ENCODE peak calls at places on chromosome 12, in five cellular contexts. One of them, this sample, is unnamed.

GRCh38 chr12:107759410-107759809 is 1.5 kb downstream of the PRDM4 start:
- DNase-seq in GM12891: no peak
- DNase-seq in activated T-cell treated with anti-CD3 and anti-CD28 coated beads, Interleukin-2, amount 50 U/mL, for 72 hours: peak
- DNase-seq in nephron progenitor cell: peak
- DNase-seq in omental fat pad: no peak
- DNase-seq in this sample: no peak

GRCh38 chr12:55652352-55652751 is 15.7 kb downstream of the OR10P1 start:
- DNase-seq in activated T-cell treated with anti-CD3 and anti-CD28 coated beads, Interleukin-2, amount 50 U/mL, for 72 hours: no peak
- DNase-seq in omental fat pad: no peak
- DNase-seq in GM12891: no peak
- DNase-seq in nephron progenitor cell: no peak
- DNase-seq in this sample: no peak

GRCh38 chr12:356276-356988 is 32.7 kb downstream of the KDM5A start:
- DNase-seq in GM12891: no peak
- DNase-seq in omental fat pad: no peak
- DNase-seq in activated T-cell treated with anti-CD3 and anti-CD28 coated beads, Interleukin-2, amount 50 U/mL, for 72 hours: no peak
- DNase-seq in nephron progenitor cell: no peak
- DNase-seq in this sample: no peak

GRCh38 chr12:52813885-52814709 is at the start of gene KRT4:
- DNase-seq in activated T-cell treated with anti-CD3 and anti-CD28 coated beads, Interleukin-2, amount 50 U/mL, for 72 hours: no peak
- DNase-seq in nephron progenitor cell: no peak
- DNase-seq in GM12891: no peak
- DNase-seq in omental fat pad: no peak
- DNase-seq in this sample: no peak

GRCh38 chr12:104276192-104277131 is 27.1 kb upstream of the EID3 start:
- DNase-seq in nephron progenitor cell: no peak
- DNase-seq in activated T-cell treated with anti-CD3 and anti-CD28 coated beads, Interleukin-2, amount 50 U/mL, for 72 hours: no peak
- DNase-seq in omental fat pad: no peak
- DNase-seq in GM12891: no peak
- DNase-seq in this sample: no peak

GRCh38 chr12:47722926-47723631 is 2.2 kb downstream of the ENDOU start:
- DNase-seq in nephron progenitor cell: no peak
- DNase-seq in omental fat pad: no peak
- DNase-seq in activated T-cell treated with anti-CD3 and anti-CD28 coated beads, Interleukin-2, amount 50 U/mL, for 72 hours: no peak
- DNase-seq in GM12891: no peak
- DNase-seq in this sample: no peak

GRCh38 chr12:9925746-9926393 is 6.3 kb downstream of the CLEC2A start:
- DNase-seq in nephron progenitor cell: no peak
- DNase-seq in GM12891: no peak
- DNase-seq in omental fat pad: no peak
- DNase-seq in activated T-cell treated with anti-CD3 and anti-CD28 coated beads, Interleukin-2, amount 50 U/mL, for 72 hours: peak
- DNase-seq in this sample: no peak

GRCh38 chr12:44875417-44875953 is 630 bp downstream of the NELL2 start:
- DNase-seq in omental fat pad: no peak
- DNase-seq in nephron progenitor cell: peak
- DNase-seq in GM12891: no peak
- DNase-seq in activated T-cell treated with anti-CD3 and anti-CD28 coated beads, Interleukin-2, amount 50 U/mL, for 72 hours: no peak
- DNase-seq in this sample: no peak

GRCh38 chr12:132176920-132177551 is 32.8 kb downstream of the NOC4L start:
- DNase-seq in omental fat pad: no peak
- DNase-seq in activated T-cell treated with anti-CD3 and anti-CD28 coated beads, Interleukin-2, amount 50 U/mL, for 72 hours: no peak
- DNase-seq in nephron progenitor cell: no peak
- DNase-seq in GM12891: no peak
- DNase-seq in this sample: peak

GRCh38 chr12:116432321-116432750 is 126.8 kb upstream of the MAP1LC3B2 start:
- DNase-seq in omental fat pad: no peak
- DNase-seq in nephron progenitor cell: no peak
- DNase-seq in activated T-cell treated with anti-CD3 and anti-CD28 coated beads, Interleukin-2, amount 50 U/mL, for 72 hours: no peak
- DNase-seq in GM12891: no peak
- DNase-seq in this sample: no peak

GRCh38 chr12:49622501-49623141 is 740 bp upstream of the PRPF40B start:
- DNase-seq in GM12891: peak
- DNase-seq in nephron progenitor cell: peak
- DNase-seq in activated T-cell treated with anti-CD3 and anti-CD28 coated beads, Interleukin-2, amount 50 U/mL, for 72 hours: peak
- DNase-seq in omental fat pad: no peak
- DNase-seq in this sample: peak

GRCh38 chr12:91355150-91356006 is 172.8 kb upstream of the DCN start:
- DNase-seq in GM12891: peak
- DNase-seq in activated T-cell treated with anti-CD3 and anti-CD28 coated beads, Interleukin-2, amount 50 U/mL, for 72 hours: peak
- DNase-seq in omental fat pad: peak
- DNase-seq in nephron progenitor cell: peak
- DNase-seq in this sample: peak

GRCh38 chr12:126191037-126191891 is 1126.0 kb downstream of the AACS start:
- DNase-seq in GM12891: no peak
- DNase-seq in nephron progenitor cell: peak
- DNase-seq in activated T-cell treated with anti-CD3 and anti-CD28 coated beads, Interleukin-2, amount 50 U/mL, for 72 hours: no peak
- DNase-seq in omental fat pad: no peak
- DNase-seq in this sample: no peak